ENCODE peak calls at places on chromosomes 4 and X, in six cellular contexts. B is PC-3, W is islet precursor cell, M is HS-5, G is ovary, Y is cardiac muscle cell. U is an unnamed sample.

GRCh38 chr4:109947457-109947856 is 34.8 kb downstream of the EGF start:
- DNase-seq in B (peak; percentile 88), W (no peak), M (peak; percentile 18), G (no peak), Y (no peak), U (no peak)

GRCh38 chrX:91389026-91389425 is 45.6 kb upstream of the PABPC5 start:
- DNase-seq in B (no peak), W (no peak), M (no peak), G (no peak), Y (no peak), U (no peak)

GRCh38 chrX:3527166-3527565 is 180.7 kb upstream of the MXRA5 start:
- DNase-seq in B (no peak), W (no peak), M (no peak), G (no peak), Y (no peak), U (no peak)

GRCh38 chr4:24559032-24559821 is 25.1 kb downstream of the DHX15 start:
- DNase-seq in B (peak; percentile 40), W (no peak), M (no peak), G (no peak), Y (no peak), U (no peak)

GRCh38 chr4:165874799-165875371 is 1.8 kb downstream of the TLL1 start:
- DNase-seq in B (peak; percentile 61), W (peak; percentile 77), M (no peak), G (no peak), Y (peak; percentile 38), U (no peak)

GRCh38 chr4:163462556-163462955 is 11.0 kb downstream of the TKTL2 start:
- DNase-seq in B (no peak), W (no peak), M (no peak), G (no peak), Y (no peak), U (no peak)

GRCh38 chr4:140154572-140154891 is 548 bp upstream of the MAML3 start:
- DNase-seq in B (no peak), W (no peak), M (no peak), G (no peak), Y (no peak), U (no peak)

GRCh38 chr4:88746186-88746585 is 48.6 kb upstream of the NAP1L5 start:
- DNase-seq in B (no peak), W (no peak), M (no peak), G (no peak), Y (no peak), U (no peak)

GRCh38 chr4:185202984-185203379 is 818 bp downstream of the CFAP97 start:
- DNase-seq in B (no peak), W (no peak), M (no peak), G (no peak), Y (no peak), U (no peak)

GRCh38 chrX:139213241-139213709 is 317.3 kb upstream of the F9 start:
- DNase-seq in B (no peak), W (no peak), M (no peak), G (no peak), Y (no peak), U (no peak)

GRCh38 chr4:2303686-2304320 is 41.9 kb upstream of the MXD4 start:
- DNase-seq in B (no peak), W (no peak), M (no peak), G (no peak), Y (no peak), U (no peak)

GRCh38 chr4:91851456-91851855 is 452.3 kb upstream of the GRID2 start:
- DNase-seq in B (no peak), W (no peak), M (no peak), G (no peak), Y (no peak), U (no peak)